ENCODE peak calls at places on chromosomes 3 and 15, in six cellular contexts. X, B, U, W, T and K are unnamed samples.

GRCh38 chr3:129482721-129483120 is 42.7 kb downstream of the IFT122 start:
- DNase-seq in X (no peak), B (no peak), U (no peak), W (no peak), T (peak), K (no peak)

GRCh38 chr3:106332884-106333283 is 464.1 kb upstream of the CBLB start:
- DNase-seq in X (no peak), B (no peak), U (no peak), W (peak), T (no peak), K (no peak)

GRCh38 chr15:28994830-28995180 is 109.0 kb downstream of the APBA2 start:
- DNase-seq in X (no peak), B (no peak), U (no peak), W (no peak), T (no peak), K (no peak)

GRCh38 chr3:187507905-187508304 is 139.7 kb downstream of the RTP4 start:
- DNase-seq in X (no peak), B (no peak), U (no peak), W (no peak), T (no peak), K (no peak)

GRCh38 chr3:156547637-156548036 is 7.3 kb downstream of the SSR3 start:
- DNase-seq in X (no peak), B (no peak), U (no peak), W (no peak), T (no peak), K (no peak)

GRCh38 chr3:129026728-129027543 is 25.8 kb downstream of the EFCC1 start:
- DNase-seq in X (peak), B (peak), U (peak), W (peak), T (peak), K (peak)

GRCh38 chr15:69663982-69664381 is 211.4 kb downstream of the RPLP1 start:
- DNase-seq in X (no peak), B (no peak), U (no peak), W (no peak), T (no peak), K (no peak)

GRCh38 chr3:121604759-121605158 is 11.6 kb downstream of the FBXO40 start:
- DNase-seq in X (no peak), B (no peak), U (no peak), W (no peak), T (no peak), K (no peak)

GRCh38 chr3:58994746-58995330 is 55.0 kb downstream of the CFAP20DC start:
- DNase-seq in X (peak), B (peak), U (no peak), W (peak), T (peak), K (peak)

GRCh38 chr3:185423178-185423577 is 60.2 kb downstream of the MAP3K13 start:
- DNase-seq in X (no peak), B (no peak), U (no peak), W (no peak), T (peak), K (no peak)

GRCh38 chr15:75210867-75211266 is 9.2 kb downstream of the C15orf39 start:
- DNase-seq in X (no peak), B (no peak), U (no peak), W (no peak), T (no peak), K (no peak)

GRCh38 chr15:48544816-48545215 is 100.7 kb downstream of the FBN1 start:
- DNase-seq in X (no peak), B (no peak), U (no peak), W (no peak), T (no peak), K (no peak)

GRCh38 chr3:32961189-32961715 is 9.8 kb downstream of the CCR4 start:
- DNase-seq in X (no peak), B (no peak), U (peak), W (no peak), T (no peak), K (no peak)

GRCh38 chr3:194395767-194396527 is 3.1 kb downstream of the GP5 start:
- DNase-seq in X (peak), B (no peak), U (peak), W (no peak), T (peak), K (no peak)

GRCh38 chr15:39887832-39888231 is 32.2 kb downstream of the GPR176 start:
- DNase-seq in X (peak), B (peak), U (no peak), W (no peak), T (peak), K (no peak)

GRCh38 chr3:36969540-36970432 is 23.1 kb downstream of the EPM2AIP1 start:
- DNase-seq in X (peak), B (no peak), U (no peak), W (peak), T (peak), K (no peak)

GRCh38 chr3:186461141-186461540 is 83.0 kb downstream of the CRYGS start:
- DNase-seq in X (no peak), B (no peak), U (no peak), W (no peak), T (peak), K (no peak)

GRCh38 chr3:13143381-13144004 is 70.3 kb upstream of the IQSEC1 start:
- DNase-seq in X (no peak), B (no peak), U (no peak), W (no peak), T (no peak), K (no peak)

GRCh38 chr3:58899159-58899952 is 150.5 kb downstream of the CFAP20DC start:
- DNase-seq in X (no peak), B (no peak), U (peak), W (peak), T (peak), K (no peak)

GRCh38 chr3:30260747-30261146 is 345.7 kb upstream of the TGFBR2 start:
- DNase-seq in X (no peak), B (no peak), U (no peak), W (no peak), T (no peak), K (no peak)

GRCh38 chr15:75446146-75446545 is 5.3 kb downstream of the SIN3A start:
- DNase-seq in X (no peak), B (no peak), U (no peak), W (peak), T (no peak), K (no peak)

GRCh38 chr3:127053450-127053849 is 70.5 kb downstream of the PLXNA1 start:
- DNase-seq in X (no peak), B (no peak), U (no peak), W (no peak), T (no peak), K (no peak)

GRCh38 chr15:94439158-94439557 is 207.8 kb downstream of the MCTP2 start:
- DNase-seq in X (no peak), B (no peak), U (no peak), W (no peak), T (no peak), K (no peak)

GRCh38 chr15:34365836-34366235 is 1.2 kb downstream of the LPCAT4 start:
- DNase-seq in X (no peak), B (no peak), U (no peak), W (no peak), T (no peak), K (no peak)

GRCh38 chr15:39672666-39673065 is 91.8 kb downstream of the THBS1 start:
- DNase-seq in X (no peak), B (no peak), U (no peak), W (no peak), T (no peak), K (no peak)

GRCh38 chr15:48798319-48798718 is 12.6 kb downstream of the CEP152 start:
- DNase-seq in X (no peak), B (no peak), U (no peak), W (no peak), T (no peak), K (no peak)

GRCh38 chr3:35659808-35660207 is 20.5 kb downstream of the ARPP21 start:
- DNase-seq in X (peak), B (no peak), U (no peak), W (no peak), T (no peak), K (no peak)

GRCh38 chr3:46312996-46313395 is 40.9 kb upstream of the CCR2 start:
- DNase-seq in X (no peak), B (no peak), U (no peak), W (no peak), T (no peak), K (no peak)

GRCh38 chr15:77784361-77785292 is 151.9 kb upstream of the LINGO1 start:
- DNase-seq in X (peak), B (peak), U (peak), W (no peak), T (peak), K (peak)

GRCh38 chr3:114435733-114436132 is 141.9 kb downstream of the TIGIT start:
- DNase-seq in X (no peak), B (no peak), U (no peak), W (no peak), T (no peak), K (no peak)

GRCh38 chr15:38557855-38558713 is 6.5 kb downstream of the RASGRP1 start:
- DNase-seq in X (no peak), B (no peak), U (no peak), W (no peak), T (no peak), K (no peak)

GRCh38 chr3:38611866-38612265 is 37.6 kb downstream of the SCN5A start:
- DNase-seq in X (no peak), B (no peak), U (no peak), W (no peak), T (no peak), K (no peak)

GRCh38 chr3:42898896-42899675 is 6.9 kb upstream of the ZNF662 start:
- DNase-seq in X (no peak), B (no peak), U (no peak), W (no peak), T (no peak), K (no peak)

GRCh38 chr15:70853855-70854668 is at the start of gene LARP6:
- DNase-seq in X (no peak), B (no peak), U (peak), W (no peak), T (no peak), K (peak)

GRCh38 chr3:184380210-184380626 is 364 bp downstream of the CHRD start:
- DNase-seq in X (peak), B (no peak), U (peak), W (no peak), T (peak), K (peak)

GRCh38 chr3:19898725-19899124 is 35.3 kb downstream of the EFHB start:
- DNase-seq in X (peak), B (no peak), U (no peak), W (no peak), T (no peak), K (no peak)

GRCh38 chr3:195757371-195757770 is 36.6 kb downstream of the MUC20 start:
- DNase-seq in X (no peak), B (no peak), U (no peak), W (no peak), T (no peak), K (no peak)

GRCh38 chr15:23647001-23647295 is 719 bp downstream of the MAGEL2 start:
- DNase-seq in X (no peak), B (no peak), U (peak), W (no peak), T (no peak), K (no peak)

GRCh38 chr15:89774492-89774891 is 1.6 kb upstream of the MESP2 start:
- DNase-seq in X (no peak), B (no peak), U (no peak), W (no peak), T (no peak), K (no peak)

GRCh38 chr3:24624938-24625681 is 130.5 kb upstream of the THRB start:
- DNase-seq in X (no peak), B (no peak), U (no peak), W (no peak), T (no peak), K (peak)
- TF ChIP-seq ZNF274 in X (no peak), B (no peak), U (no peak), W (no peak), T (no peak), K (no peak)

GRCh38 chr15:80036067-80036466 is 23.4 kb upstream of the ZFAND6 start:
- DNase-seq in X (no peak), B (no peak), U (no peak), W (no peak), T (no peak), K (no peak)
- TF ChIP-seq ZNF274 in X (no peak), B (no peak), U (no peak), W (no peak), T (no peak), K (no peak)

GRCh38 chr3:88013592-88013991 is 45.2 kb downstream of the CGGBP1 start:
- DNase-seq in X (no peak), B (no peak), U (no peak), W (no peak), T (no peak), K (no peak)
- TF ChIP-seq ZNF274 in X (no peak), B (no peak), U (no peak), W (no peak), T (no peak), K (no peak)

GRCh38 chr3:50639055-50639494 is 22.1 kb downstream of the MAPKAPK3 start:
- DNase-seq in X (no peak), B (no peak), U (no peak), W (no peak), T (no peak), K (no peak)
- TF ChIP-seq ZNF274 in X (no peak), B (no peak), U (no peak), W (no peak), T (no peak), K (no peak)

GRCh38 chr15:85129881-85130280 is 148.2 kb downstream of the PDE8A start:
- DNase-seq in X (no peak), B (no peak), U (no peak), W (no peak), T (no peak), K (no peak)
- TF ChIP-seq ZNF274 in X (no peak), B (no peak), U (no peak), W (no peak), T (no peak), K (no peak)

DNA sequence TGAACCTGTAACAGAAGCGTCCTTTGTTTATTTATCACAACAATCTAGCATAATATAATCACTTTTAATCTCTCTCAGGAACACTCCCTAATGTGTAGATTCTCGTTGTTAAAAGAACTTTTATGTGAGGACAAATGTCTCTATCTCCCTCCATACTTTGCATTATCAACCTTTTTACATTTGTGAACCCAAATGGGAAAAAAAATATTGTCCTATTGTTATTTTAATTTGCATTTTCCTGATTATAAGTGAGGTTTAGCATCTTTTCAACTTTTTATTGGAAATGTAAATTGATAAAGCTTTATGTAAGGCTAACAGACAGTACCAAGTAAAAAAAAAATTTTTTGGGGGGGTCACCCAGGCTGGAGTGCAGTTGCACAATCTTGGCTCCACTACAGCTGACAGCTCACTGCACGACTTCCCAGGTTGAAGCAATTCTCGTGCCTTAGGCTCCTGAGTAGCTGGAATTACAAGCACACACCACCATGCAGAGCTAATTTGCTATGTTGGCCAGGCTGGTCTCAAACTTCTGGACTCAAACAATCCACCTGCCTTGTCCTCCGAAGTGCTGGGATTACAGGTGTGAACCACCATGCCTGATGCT is 33.0 kb upstream of the DENND4A start:
- DNase-seq in X (no peak), B (no peak), U (no peak), W (no peak), T (no peak), K (no peak)
- TF ChIP-seq ZNF274 in X (no peak), B (no peak), U (no peak), W (no peak), T (no peak), K (no peak)

GRCh38 chr3:167913218-167913902 is 177.8 kb downstream of the SERPINI1 start:
- DNase-seq in X (no peak), B (peak), U (no peak), W (no peak), T (no peak), K (peak)
- TF ChIP-seq ZNF274 in X (no peak), B (no peak), U (no peak), W (no peak), T (no peak), K (no peak)

GRCh38 chr3:183114779-183115178 is 15.5 kb upstream of the MCCC1 start:
- DNase-seq in X (no peak), B (no peak), U (peak), W (no peak), T (no peak), K (peak)
- TF ChIP-seq ZNF274 in X (no peak), B (no peak), U (no peak), W (no peak), T (no peak), K (no peak)

DNA sequence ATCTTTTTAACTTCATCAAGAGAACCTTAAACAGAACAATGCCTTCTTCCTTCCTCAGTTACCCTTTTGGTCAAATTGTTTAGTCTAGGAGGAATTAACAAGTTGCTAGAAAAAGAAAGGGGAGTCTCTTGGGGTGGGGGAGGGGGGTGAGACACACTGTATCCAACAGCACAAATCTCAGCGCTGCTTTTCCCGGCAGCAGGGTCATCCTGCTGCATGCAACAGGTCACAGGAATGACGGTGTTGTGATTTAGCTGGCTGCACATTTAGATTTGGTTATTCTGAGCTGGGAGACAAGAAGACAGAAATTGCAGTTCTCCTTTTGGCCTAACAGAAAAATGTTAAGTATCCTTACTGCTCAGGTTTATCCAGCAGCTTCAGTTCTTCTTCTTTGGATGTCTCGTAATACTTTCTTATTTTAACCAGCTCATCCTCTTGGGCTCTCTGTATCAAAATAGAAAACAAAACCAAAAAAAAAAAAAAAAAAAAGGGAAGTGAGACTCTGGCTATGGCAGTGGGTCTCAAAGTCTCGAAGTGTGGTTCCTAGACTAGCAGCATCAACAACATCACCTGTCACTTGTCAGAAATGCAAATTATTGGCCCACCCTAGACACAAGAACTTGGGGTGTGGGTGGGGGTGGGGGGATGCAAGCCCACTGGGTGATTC is 190.5 kb downstream of the GREM1 start:
- DNase-seq in X (no peak), B (no peak), U (no peak), W (peak), T (no peak), K (no peak)
- TF ChIP-seq ZNF274 in X (no peak), B (no peak), U (no peak), W (no peak), T (no peak), K (no peak)

GRCh38 chr3:133868758-133869429 is 26.8 kb downstream of the RAB6B start:
- DNase-seq in X (no peak), B (no peak), U (no peak), W (no peak), T (no peak), K (no peak)
- TF ChIP-seq ZNF274 in X (no peak), B (no peak), U (no peak), W (no peak), T (no peak), K (no peak)